ENCODE peak calls at places on chromosomes 3 and 15, in eight cellular contexts. S is AG04450, W is HTR-8/SVneo, X is BJ, N is T-helper 2 cell, T is spleen, O is ELR, J is germinal center. C is an unnamed sample.

GRCh38 chr3:53941174-53941573 is 49.5 kb upstream of the SELENOK start:
- DNase-seq in J (no peak), W (no peak), T (no peak), X (no peak), O (peak; percentile 78), S (no peak), N (no peak), C (no peak)

GRCh38 chr3:23127196-23127595 is 75.9 kb upstream of the UBE2E2 start:
- DNase-seq in O (no peak), N (no peak), X (no peak), W (no peak), S (no peak), T (no peak), J (no peak), C (no peak)

GRCh38 chr3:40574661-40575060 is 49.9 kb downstream of the ZNF621 start:
- DNase-seq in J (no peak), O (no peak), T (no peak), N (no peak), W (no peak), X (no peak), S (no peak), C (no peak)

GRCh38 chr3:48739955-48740823 is 23.2 kb upstream of the IP6K2 start:
- DNase-seq in J (peak; percentile 85), N (peak; percentile 25), S (no peak), X (no peak), W (peak; percentile 78), O (peak; percentile 81), T (peak; percentile 91), C (peak; percentile 92)

GRCh38 chr3:149571381-149571780 is 86.4 kb downstream of the WWTR1 start:
- DNase-seq in S (no peak), T (no peak), J (no peak), X (no peak), W (no peak), O (no peak), N (no peak), C (no peak)

GRCh38 chr3:57998366-57999283 is 9.6 kb upstream of the FLNB start:
- DNase-seq in S (no peak), X (no peak), T (no peak), J (peak; percentile 44), W (no peak), O (no peak), N (no peak), C (no peak)

GRCh38 chr3:158727499-158728377 is 4.5 kb downstream of the RARRES1 start:
- DNase-seq in J (peak; percentile 80), S (no peak), O (peak; percentile 85), T (no peak), X (no peak), N (no peak), W (peak; percentile 58), C (no peak)

GRCh38 chr3:112635674-112636073 is 5.3 kb downstream of the CCDC80 start:
- DNase-seq in T (no peak), W (no peak), N (no peak), X (peak; percentile 82), O (peak; percentile 83), S (peak; percentile 90), J (no peak), C (no peak)

GRCh38 chr3:149593416-149594160 is 64.2 kb downstream of the WWTR1 start:
- DNase-seq in X (no peak), S (no peak), N (no peak), O (no peak), J (no peak), W (no peak), T (no peak), C (no peak)

GRCh38 chr3:45952456-45952855 is 9.2 kb downstream of the CXCR6 start:
- DNase-seq in J (no peak), X (no peak), O (no peak), W (no peak), N (no peak), S (no peak), T (peak; percentile 27), C (peak; percentile 17)

GRCh38 chr3:123328851-123329635 is 119.8 kb downstream of the ADCY5 start:
- DNase-seq in N (peak; percentile 58), S (no peak), T (peak; percentile 92), X (no peak), O (peak; percentile 69), J (peak; percentile 79), W (peak; percentile 82), C (peak; percentile 90)

GRCh38 chr3:10205461-10206165 is 40.9 kb downstream of the IRAK2 start:
- DNase-seq in N (no peak), W (peak; percentile 73), S (no peak), T (no peak), X (peak; percentile 73), J (no peak), O (peak; percentile 97), C (no peak)

GRCh38 chr3:184603156-184604030 is 41.8 kb downstream of the EPHB3 start:
- DNase-seq in S (no peak), X (no peak), N (no peak), O (no peak), J (no peak), T (no peak), W (no peak), C (no peak)

GRCh38 chr15:43187544-43188155 is 2.4 kb downstream of the CCNDBP1 start:
- DNase-seq in T (no peak), J (peak; percentile 47), X (no peak), S (peak; percentile 34), O (peak; percentile 75), N (no peak), W (peak; percentile 41), C (no peak)

GRCh38 chr3:46208167-46208704 is at the start of gene CCR1:
- DNase-seq in W (peak; percentile 10), O (peak; percentile 66), S (no peak), J (peak; percentile 20), T (peak; percentile 87), N (no peak), X (no peak), C (no peak)

GRCh38 chr3:159672728-159673471 is 315.7 kb upstream of the IL12A start:
- DNase-seq in N (no peak), O (peak; percentile 38), J (no peak), W (no peak), X (no peak), S (no peak), T (no peak), C (no peak)

GRCh38 chr3:13495921-13496723 is 16.0 kb downstream of the HDAC11 start:
- DNase-seq in J (peak; percentile 45), N (peak; percentile 50), X (no peak), W (peak; percentile 76), S (peak; percentile 69), T (peak; percentile 88), O (peak; percentile 83), C (no peak)

GRCh38 chr3:127258733-127259132 is 29.1 kb downstream of the PRR20G start:
- DNase-seq in N (no peak), T (no peak), O (no peak), J (no peak), S (no peak), W (no peak), X (no peak), C (no peak)

GRCh38 chr15:34182942-34183341 is 27.0 kb downstream of the KATNBL1 start:
- DNase-seq in W (no peak), J (no peak), X (no peak), O (no peak), T (no peak), S (no peak), N (no peak), C (no peak)

GRCh38 chr3:125003369-125003853 is 52.4 kb downstream of the HEG1 start:
- DNase-seq in J (no peak), T (no peak), N (no peak), W (peak; percentile 72), O (peak; percentile 35), X (no peak), S (peak; percentile 24), C (no peak)

GRCh38 chr3:131714585-131715220 is 211.9 kb upstream of the MRPL3 start:
- DNase-seq in S (no peak), T (no peak), N (no peak), O (no peak), J (no peak), W (no peak), X (no peak), C (no peak)

C was measured in cardiac septum.